ENCODE peak calls at places on chromosome 19, in ten cellular contexts. L is MM.1S; B is activated gamma-delta T cell treated with anti-CD3 and anti-CD28 coated beads, Interleukin-2, amount 50 U/mL, for 16 hours; V is HFFc6; S is amygdala; M is activated CD8-positive, alpha-beta memory T cell treated with anti-CD3 and anti-CD28 coated beads for 4 hours; C is aorta; Q is psoas muscle; Y is HS-27A; N is activated naive CD4-positive, alpha-beta T cell. E is an unnamed sample.
A peak's percentile ranks its signal among the peaks of the same experiment; 100 is the strongest.

GRCh38 chr19:11151181-11151580 is 4.4 kb downstream of the SPC24 start:
- DNase-seq in L (no peak), B (no peak), V (no peak), S (no peak), M (no peak), C (no peak), Q (no peak), Y (no peak), N (no peak), E (no peak)

GRCh38 chr19:3171894-3172679 is 6.5 kb upstream of the S1PR4 start:
- DNase-seq in L (no peak), B (no peak), V (no peak), S (no peak), M (no peak), C (peak; percentile 68), Q (no peak), Y (no peak), N (no peak), E (no peak)

GRCh38 chr19:42494321-42494720 is 34.0 kb downstream of the CEACAM1 start:
- DNase-seq in L (no peak), B (no peak), V (no peak), S (no peak), M (no peak), C (no peak), Q (no peak), Y (no peak), N (no peak), E (no peak)

GRCh38 chr19:639251-640155 is at the start of gene FGF22:
- DNase-seq in L (peak; percentile 95), B (peak; percentile 94), V (peak; percentile 79), S (peak; percentile 88), M (peak; percentile 92), C (peak; percentile 98), Q (peak; percentile 95), Y (no peak), N (peak; percentile 95), E (peak; percentile 95)

GRCh38 chr19:23283925-23284324 is 33.7 kb upstream of the ZNF724 start:
- DNase-seq in L (peak; percentile 40), B (peak; percentile 43), V (peak; percentile 39), S (no peak), M (peak; percentile 38), C (peak; percentile 74), Q (no peak), Y (no peak), N (peak; percentile 21), E (no peak)

GRCh38 chr19:4183967-4184717 is 1.7 kb downstream of the ANKRD24 start:
- DNase-seq in L (no peak), B (no peak), V (no peak), S (no peak), M (no peak), C (no peak), Q (peak; percentile 75), Y (no peak), N (no peak), E (no peak)

GRCh38 chr19:14004619-14005380 is 1.3 kb downstream of the RFX1 start:
- DNase-seq in L (no peak), B (no peak), V (no peak), S (peak; percentile 22), M (no peak), C (peak; percentile 85), Q (peak; percentile 74), Y (no peak), N (no peak), E (peak; percentile 87)

GRCh38 chr19:45159204-45159970 is 1.4 kb downstream of the NKPD1 start:
- DNase-seq in L (no peak), B (no peak), V (no peak), S (no peak), M (no peak), C (no peak), Q (no peak), Y (no peak), N (no peak), E (no peak)

GRCh38 chr19:45767881-45768643 is 990 bp downstream of the SIX5 start:
- DNase-seq in L (peak; percentile 22), B (no peak), V (no peak), S (peak; percentile 16), M (no peak), C (peak; percentile 86), Q (peak; percentile 88), Y (peak; percentile 35), N (no peak), E (peak; percentile 78)

GRCh38 chr19:1019980-1020867 is 699 bp downstream of the TMEM259 start:
- DNase-seq in L (peak; percentile 44), B (no peak), V (no peak), S (no peak), M (no peak), C (no peak), Q (peak; percentile 79), Y (no peak), N (no peak), E (no peak)

GRCh38 chr19:10800488-10800887 is 35.5 kb downstream of the TMED1 start:
- DNase-seq in L (no peak), B (no peak), V (no peak), S (no peak), M (no peak), C (no peak), Q (no peak), Y (no peak), N (no peak), E (no peak)

GRCh38 chr19:39046037-39046821 is 13.9 kb upstream of the FBXO27 start:
- DNase-seq in L (peak; percentile 36), B (no peak), V (no peak), S (no peak), M (no peak), C (no peak), Q (no peak), Y (peak; percentile 20), N (no peak), E (no peak)

GRCh38 chr19:52896431-52897148 is 845 bp downstream of the ZNF320 start:
- DNase-seq in L (no peak), B (no peak), V (no peak), S (peak; percentile 16), M (no peak), C (no peak), Q (peak; percentile 58), Y (no peak), N (no peak), E (no peak)

GRCh38 chr19:40190891-40191835 is at the start of gene MAP3K10:
- DNase-seq in L (peak; percentile 78), B (peak; percentile 58), V (peak; percentile 49), S (peak; percentile 72), M (peak; percentile 47), C (peak; percentile 94), Q (peak; percentile 91), Y (peak; percentile 54), N (peak; percentile 52), E (peak; percentile 86)

GRCh38 chr19:12611361-12611699 is 610 bp downstream of the ZNF791 start:
- DNase-seq in L (no peak), B (no peak), V (peak; percentile 77), S (peak; percentile 49), M (no peak), C (peak; percentile 89), Q (peak; percentile 86), Y (peak; percentile 48), N (no peak), E (peak; percentile 79)

GRCh38 chr19:46251415-46251814 is 21.9 kb downstream of the IGFL1 start:
- DNase-seq in L (no peak), B (no peak), V (no peak), S (no peak), M (no peak), C (no peak), Q (no peak), Y (no peak), N (no peak), E (no peak)

E was measured in cardiac septum.